ENCODE peak calls at places on chromosomes 16 and 17, in nine cellular contexts. N is T-helper 17 cell; B is HTR-8/SVneo; V is cardiac muscle cell; E is T47D; T is M059J; I is esophagus squamous epithelium; R is stimulated activated naive CD8-positive, alpha-beta T cell treated with anti-CD3 and anti-CD28 coated beads, Interleukin-15, amount 100 ng/mL, for 72 hours; K is NCI-H82. Z is an unnamed sample.

GRCh38 chr17:45229681-45230409 is 8.2 kb downstream of the FMNL1 start:
- DNase-seq in N (no peak), B (no peak), V (peak), E (no peak), T (no peak), I (no peak), R (no peak), K (no peak), Z (no peak)

GRCh38 chr17:4533522-4534502 is 21.4 kb downstream of the MYBBP1A start:
- DNase-seq in N (no peak), B (no peak), V (no peak), E (no peak), T (peak), I (no peak), R (no peak), K (peak), Z (no peak)

GRCh38 chr17:28478940-28479615 is 5.6 kb downstream of the SLC13A2 start:
- DNase-seq in N (no peak), B (no peak), V (no peak), E (no peak), T (no peak), I (no peak), R (no peak), K (peak), Z (no peak)

GRCh38 chr17:76504117-76504516 is 2.9 kb upstream of the RHBDF2 start:
- DNase-seq in N (no peak), B (no peak), V (no peak), E (no peak), T (no peak), I (no peak), R (no peak), K (no peak), Z (no peak)

GRCh38 chr17:77770331-77771105 is 188.0 kb upstream of the TNRC6C start:
- DNase-seq in N (no peak), B (no peak), V (peak), E (no peak), T (peak), I (no peak), R (no peak), K (no peak), Z (no peak)

GRCh38 chr17:19376799-19377198 is 1.5 kb upstream of the MAPK7 start:
- DNase-seq in N (no peak), B (no peak), V (no peak), E (no peak), T (no peak), I (no peak), R (no peak), K (no peak), Z (no peak)

GRCh38 chr16:11004957-11005610 is 60.7 kb downstream of the CLEC16A start:
- DNase-seq in N (no peak), B (no peak), V (no peak), E (no peak), T (peak), I (no peak), R (no peak), K (peak), Z (no peak)

GRCh38 chr17:63550816-63551639 is 751 bp downstream of the DCAF7 start:
- DNase-seq in N (no peak), B (peak), V (peak), E (no peak), T (peak), I (no peak), R (no peak), K (peak), Z (no peak)

GRCh38 chr17:78252111-78252634 is 20.7 kb downstream of the TMEM235 start:
- DNase-seq in N (peak), B (no peak), V (no peak), E (no peak), T (no peak), I (no peak), R (peak), K (no peak), Z (no peak)

GRCh38 chr17:17902357-17902756 is 65.6 kb upstream of the SREBF1 start:
- DNase-seq in N (no peak), B (no peak), V (no peak), E (no peak), T (no peak), I (no peak), R (no peak), K (no peak), Z (no peak)

GRCh38 chr16:85284138-85284897 is 172.0 kb upstream of the CIBAR2 start:
- DNase-seq in N (no peak), B (no peak), V (no peak), E (no peak), T (no peak), I (no peak), R (no peak), K (peak), Z (no peak)

GRCh38 chr17:9473716-9474115 is 101.9 kb downstream of the STX8 start:
- DNase-seq in N (no peak), B (no peak), V (peak), E (no peak), T (peak), I (no peak), R (no peak), K (no peak), Z (no peak)